ENCODE peak calls at places on chromosomes 12 and 14, in seven cellular contexts. W, J, I, C, B, P and M are unnamed samples.

GRCh38 chr14:33369041-33369440 is 430.4 kb downstream of the NPAS3 start:
- DNase-seq in P (no peak), J (no peak), W (no peak), C (no peak), I (no peak), B (no peak), M (no peak)

GRCh38 chr14:24095196-24096068 is 1.3 kb downstream of the PCK2 start:
- DNase-seq in B (peak), P (peak), W (peak), I (peak), C (no peak), J (peak), M (peak)

GRCh38 chr12:52390739-52391617 is 5.5 kb upstream of the KRT84 start:
- DNase-seq in P (no peak), W (peak), B (peak), I (peak), J (no peak), C (no peak), M (no peak)

GRCh38 chr12:23760495-23760894 is 189.0 kb downstream of the SOX5 start:
- DNase-seq in P (no peak), I (no peak), C (no peak), B (no peak), W (no peak), J (no peak), M (no peak)

GRCh38 chr12:111428081-111428727 is 22.5 kb downstream of the SH2B3 start:
- DNase-seq in W (no peak), P (no peak), J (no peak), B (no peak), C (no peak), I (no peak), M (no peak)

GRCh38 chr12:93111791-93112208 is 182.7 kb upstream of the EEA1 start:
- DNase-seq in C (no peak), P (no peak), W (no peak), B (no peak), J (no peak), I (no peak), M (peak)

GRCh38 chr12:93315907-93316622 is 61.7 kb upstream of the NUDT4 start:
- DNase-seq in C (no peak), B (no peak), I (peak), P (no peak), W (no peak), J (no peak), M (no peak)

GRCh38 chr12:57461904-57462306 is 2.3 kb downstream of the GLI1 start:
- DNase-seq in W (no peak), C (no peak), J (no peak), I (no peak), B (peak), P (peak), M (peak)

GRCh38 chr14:31761325-31761724 is 200.1 kb downstream of the NUBPL start:
- DNase-seq in W (no peak), I (no peak), P (no peak), J (no peak), C (no peak), B (no peak), M (no peak)

GRCh38 chr14:28635387-28635786 is 131.2 kb upstream of the FOXG1 start:
- DNase-seq in P (peak), I (peak), W (peak), C (no peak), J (peak), B (peak), M (no peak)

GRCh38 chr12:8911606-8912268 is 2.6 kb upstream of the PHC1 start:
- DNase-seq in I (no peak), J (no peak), W (no peak), C (no peak), B (no peak), P (no peak), M (no peak)

GRCh38 chr14:56844603-56845002 is 34.3 kb upstream of the OTX2 start:
- DNase-seq in I (no peak), W (no peak), J (no peak), C (no peak), B (no peak), P (no peak), M (no peak)

GRCh38 chr12:113392988-113393579 is 10.6 kb downstream of the SDS start:
- DNase-seq in B (peak), J (peak), P (peak), C (no peak), I (peak), W (peak), M (peak)

GRCh38 chr14:47539065-47539464 is 136.3 kb downstream of the MDGA2 start:
- DNase-seq in C (peak), I (peak), P (peak), B (no peak), W (peak), J (no peak), M (no peak)

GRCh38 chr12:59973515-59973914 is 377.7 kb downstream of the SLC16A7 start:
- DNase-seq in P (no peak), B (peak), J (peak), W (no peak), I (no peak), C (no peak), M (peak)

GRCh38 chr12:90441431-90441830 is 513.5 kb downstream of the CCER1 start:
- DNase-seq in I (no peak), W (no peak), C (no peak), J (no peak), P (no peak), B (no peak), M (no peak)
- TF ChIP-seq CTCF in I (no peak), W (no peak), C (no peak), J (no peak), P (no peak), B (no peak), M (no peak)

DNA sequence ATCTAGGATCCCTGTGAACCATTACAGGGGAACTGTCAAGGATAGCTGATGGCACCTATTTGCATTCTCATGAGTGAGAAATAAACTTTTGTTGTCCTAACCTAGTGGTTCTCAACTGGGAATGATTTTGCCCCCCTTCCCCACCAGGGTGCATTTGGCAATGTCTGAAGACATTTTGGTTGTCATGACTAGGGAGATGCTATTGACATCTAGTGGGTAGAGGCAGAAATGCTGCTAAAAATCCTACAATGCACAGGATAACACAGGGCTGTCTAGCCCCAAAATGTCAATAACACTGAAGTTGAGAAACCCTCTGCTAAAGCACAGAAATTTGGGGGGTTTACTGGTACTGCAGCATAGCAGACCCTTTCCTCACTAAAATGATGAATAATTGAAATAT is 140.9 kb upstream of the SRRM4 start:
- DNase-seq in I (peak), C (no peak), J (no peak), B (no peak), W (peak), P (no peak), M (no peak)
- TF ChIP-seq CTCF in I (peak), C (no peak), J (no peak), B (no peak), W (no peak), P (peak), M (peak)

GRCh38 chr12:116265361-116266128 is 11.9 kb downstream of the MED13L start:
- DNase-seq in I (no peak), C (no peak), J (no peak), W (no peak), B (peak), P (no peak), M (no peak)

GRCh38 chr12:116266631-116267349 is 10.7 kb downstream of the MED13L start:
- DNase-seq in I (no peak), J (peak), W (no peak), P (no peak), B (no peak), C (no peak), M (no peak)

GRCh38 chr12:116264525-116265070 is 12.9 kb downstream of the MED13L start:
- DNase-seq in B (no peak), C (no peak), I (no peak), P (no peak), W (no peak), J (no peak), M (no peak)

GRCh38 chr12:116267948-116268347 is 9.5 kb downstream of the MED13L start:
- DNase-seq in B (peak), C (no peak), W (no peak), J (no peak), I (no peak), P (no peak), M (no peak)

DNA sequence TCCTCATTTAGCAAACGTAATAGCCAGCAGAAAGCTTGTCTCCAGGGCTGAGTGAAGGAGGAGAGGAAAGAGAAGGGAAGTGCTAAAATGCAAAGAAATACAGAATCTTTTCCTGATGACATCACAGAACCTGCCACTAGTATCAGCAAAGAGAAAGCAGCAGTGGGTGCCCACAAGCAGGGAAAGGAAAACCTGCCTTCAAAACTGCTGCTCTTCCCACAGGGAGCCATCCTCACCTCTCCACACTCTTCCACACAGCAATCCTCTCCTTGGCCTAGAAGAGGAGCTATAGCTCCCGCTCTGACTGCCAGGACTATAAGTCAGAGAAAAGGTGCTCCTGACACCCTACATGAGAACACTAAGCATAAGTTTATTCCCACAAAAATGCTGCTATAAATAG is 11.3 kb downstream of the MED13L start:
- DNase-seq in P (no peak), W (peak), B (peak), I (no peak), J (peak), C (no peak), M (peak)
- TF ChIP-seq CTCF in P (no peak), W (peak), B (peak), I (no peak), J (no peak), C (no peak), M (no peak)

DNA sequence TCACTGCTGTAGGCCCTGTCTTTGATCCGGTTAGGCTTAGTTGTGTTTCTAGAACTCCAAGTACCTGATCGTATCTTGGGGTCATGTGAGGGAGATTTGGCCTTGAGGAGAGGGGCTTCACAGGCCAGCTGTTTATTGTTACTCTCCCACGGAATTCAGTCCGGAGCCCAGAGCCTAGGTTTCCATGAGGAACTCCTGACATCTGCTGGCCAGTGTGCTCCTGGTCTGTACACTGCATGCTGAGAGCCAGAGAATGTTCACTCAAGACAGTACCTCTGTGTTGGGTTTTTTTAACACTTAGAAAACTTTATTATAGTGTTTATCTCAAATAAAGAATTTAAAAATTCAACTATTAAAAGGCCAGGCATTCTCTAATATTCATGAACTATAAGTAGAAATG is 341.0 kb upstream of the TMEM132C start:
- DNase-seq in I (peak), P (no peak), J (no peak), B (peak), W (peak), C (no peak), M (no peak)
- TF ChIP-seq CTCF in I (no peak), P (no peak), J (no peak), B (peak), W (no peak), C (peak), M (peak)

DNA sequence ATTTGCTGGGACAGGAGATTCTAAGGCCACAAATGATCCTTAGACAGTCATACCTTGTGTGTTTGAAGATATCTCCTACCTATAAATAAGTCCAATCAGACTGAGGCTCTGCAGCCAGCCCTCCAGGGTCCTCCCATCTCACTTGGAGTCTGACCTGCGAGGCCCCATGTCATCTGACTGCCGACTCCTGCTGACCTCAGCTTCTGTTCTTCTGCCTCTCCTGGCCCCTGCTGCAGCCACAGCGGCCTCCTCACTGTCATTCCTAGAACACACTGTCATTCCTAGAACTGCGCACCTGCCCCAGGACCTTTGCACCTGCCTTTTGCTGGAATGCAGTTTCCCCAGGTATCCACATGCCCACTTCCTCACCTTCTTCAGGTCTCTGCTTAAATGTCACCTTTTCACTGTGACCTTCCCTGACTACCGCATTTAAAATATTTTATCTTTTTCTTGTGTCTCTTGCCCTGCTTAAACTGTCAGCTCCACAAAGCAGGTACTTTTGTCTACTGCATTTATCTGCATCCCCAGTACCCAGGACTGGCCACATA is 56.5 kb upstream of the RIN3 start:
- DNase-seq in B (no peak), W (no peak), P (no peak), J (no peak), I (no peak), C (no peak), M (no peak)
- TF ChIP-seq CTCF in B (no peak), W (no peak), P (no peak), J (no peak), I (no peak), C (no peak), M (peak)

GRCh38 chr12:10722905-10723866 is at the start of gene YBX3:
- DNase-seq in P (peak), I (peak), J (peak), W (peak), B (peak), C (peak), M (peak)

GRCh38 chr12:10721654-10722501 is 1.2 kb downstream of the YBX3 start:
- DNase-seq in C (peak), W (peak), J (peak), B (peak), P (peak), I (peak), M (peak)

GRCh38 chr12:10719482-10719881 is 3.6 kb downstream of the YBX3 start:
- DNase-seq in C (no peak), P (no peak), W (no peak), B (no peak), I (no peak), J (no peak), M (no peak)

GRCh38 chr12:10720974-10721565 is 2.1 kb downstream of the YBX3 start:
- DNase-seq in W (no peak), J (no peak), P (no peak), C (no peak), I (no peak), B (no peak), M (no peak)

DNA sequence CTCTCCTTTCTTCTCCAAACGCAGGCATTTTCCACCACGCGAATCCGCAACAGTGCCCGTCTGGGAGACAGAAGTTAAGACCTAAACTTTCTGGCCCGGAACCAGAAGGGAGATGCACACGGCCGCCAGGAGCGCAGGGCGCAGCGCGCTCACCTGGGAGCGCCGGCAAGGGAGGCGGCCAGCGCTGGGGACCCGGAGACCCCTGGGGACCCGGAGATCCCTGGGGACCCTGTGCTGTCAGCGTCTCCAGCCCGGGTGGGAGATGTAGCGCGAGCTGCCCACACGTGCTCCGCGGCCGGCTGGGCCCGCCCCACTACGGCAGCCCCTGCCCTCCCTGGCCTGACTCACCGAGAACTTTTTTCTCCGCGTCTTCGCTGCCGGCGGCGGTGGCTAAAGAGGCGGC is 620 bp downstream of the YBX3 start:
- DNase-seq in P (peak), I (peak), C (peak), W (no peak), B (peak), J (peak), M (peak)
- TF ChIP-seq CTCF in P (no peak), I (no peak), C (peak), W (no peak), B (peak), J (peak), M (no peak)

GRCh38 chr12:108369736-108370396 is 30.8 kb upstream of the CMKLR1 start:
- DNase-seq in I (no peak), W (no peak), B (no peak), J (no peak), C (no peak), P (no peak), M (no peak)
- TF ChIP-seq CTCF in I (no peak), W (no peak), B (no peak), J (no peak), C (no peak), P (no peak), M (no peak)

DNA sequence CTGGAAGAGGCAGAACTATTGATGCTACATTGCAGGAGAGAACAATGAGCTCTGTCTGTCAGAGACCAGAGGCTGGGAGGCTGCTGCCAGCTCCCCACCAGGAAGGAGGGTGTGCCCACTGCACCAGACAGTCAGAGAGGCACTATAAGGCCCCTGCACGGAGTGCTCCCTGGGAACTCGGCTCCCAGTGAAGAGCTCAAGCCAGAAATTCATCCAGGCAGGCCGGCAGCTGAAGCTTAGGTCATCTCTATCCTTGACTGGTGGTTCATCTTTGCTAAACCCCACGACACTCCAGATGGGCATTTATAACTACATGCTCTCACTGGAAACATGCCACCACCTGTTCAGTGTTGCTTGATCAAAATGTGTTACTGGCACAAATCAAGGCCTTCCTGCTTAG is 65.1 kb upstream of the GPATCH2L start:
- DNase-seq in W (no peak), C (no peak), J (no peak), I (no peak), P (no peak), B (no peak), M (no peak)
- TF ChIP-seq CTCF in W (no peak), C (no peak), J (no peak), I (no peak), P (no peak), B (no peak), M (no peak)

DNA sequence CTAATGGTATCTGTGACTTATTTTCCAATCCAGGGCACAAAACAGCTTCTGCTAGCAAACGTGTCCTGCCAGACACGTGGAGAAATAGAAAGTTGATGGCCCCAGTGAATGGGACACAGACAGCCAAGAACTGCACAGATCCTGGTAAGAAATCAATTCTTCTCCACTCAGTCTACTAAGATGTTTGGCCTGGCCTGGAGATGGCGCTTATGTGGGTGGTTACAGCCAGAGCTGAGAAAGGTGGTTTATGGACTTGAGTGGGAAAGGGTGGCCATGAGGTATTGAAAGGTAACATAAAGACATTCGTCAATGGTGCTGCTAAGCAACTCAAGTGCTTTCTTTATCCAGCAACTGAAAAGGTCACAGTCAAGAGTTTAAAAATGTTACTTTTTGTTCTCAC is 2.9 kb downstream of the SLC24A4 start:
- DNase-seq in J (no peak), W (peak), B (no peak), C (no peak), I (peak), P (no peak), M (no peak)
- TF ChIP-seq CTCF in J (no peak), W (peak), B (peak), C (no peak), I (no peak), P (no peak), M (peak)